ENCODE peak calls at places on chromosomes 13 and 19, in six cellular contexts. One of them, this sample, is unnamed.

GRCh38 chr19:3129112-3129511 is 6.7 kb upstream of the GNA15 start:
- DNase-seq in activated CD8-positive, alpha-beta memory T cell treated with anti-CD3 and anti-CD28 coated beads, Interleukin-2, amount 10 ng/mL, durations not matched to agents 7 days and 5 days: no peak
- DNase-seq in CD8-positive, alpha-beta memory T cell: no peak
- DNase-seq in NCI-H1092 treated with DMSO at 0.1 percent for 48 hours: peak
- DNase-seq in T-helper 9 cell: no peak
- DNase-seq in ELR: peak
- DNase-seq in this sample: no peak

GRCh38 chr19:3412066-3412465 is 45.7 kb downstream of the NFIC start:
- DNase-seq in activated CD8-positive, alpha-beta memory T cell treated with anti-CD3 and anti-CD28 coated beads, Interleukin-2, amount 10 ng/mL, durations not matched to agents 7 days and 5 days: no peak
- DNase-seq in CD8-positive, alpha-beta memory T cell: no peak
- DNase-seq in NCI-H1092 treated with DMSO at 0.1 percent for 48 hours: no peak
- DNase-seq in T-helper 9 cell: no peak
- DNase-seq in ELR: no peak
- DNase-seq in this sample: no peak

GRCh38 chr19:51016798-51017683 is 2.5 kb downstream of the KLK10 start:
- DNase-seq in activated CD8-positive, alpha-beta memory T cell treated with anti-CD3 and anti-CD28 coated beads, Interleukin-2, amount 10 ng/mL, durations not matched to agents 7 days and 5 days: peak
- DNase-seq in CD8-positive, alpha-beta memory T cell: peak
- DNase-seq in NCI-H1092 treated with DMSO at 0.1 percent for 48 hours: peak
- DNase-seq in T-helper 9 cell: peak
- DNase-seq in ELR: peak
- DNase-seq in this sample: peak

GRCh38 chr13:23671902-23672301 is 101.7 kb downstream of the TNFRSF19 start:
- DNase-seq in activated CD8-positive, alpha-beta memory T cell treated with anti-CD3 and anti-CD28 coated beads, Interleukin-2, amount 10 ng/mL, durations not matched to agents 7 days and 5 days: no peak
- DNase-seq in CD8-positive, alpha-beta memory T cell: no peak
- DNase-seq in NCI-H1092 treated with DMSO at 0.1 percent for 48 hours: no peak
- DNase-seq in T-helper 9 cell: no peak
- DNase-seq in ELR: peak
- DNase-seq in this sample: no peak

GRCh38 chr13:47875206-47875605 is 125.9 kb downstream of the SUCLA2 start:
- DNase-seq in activated CD8-positive, alpha-beta memory T cell treated with anti-CD3 and anti-CD28 coated beads, Interleukin-2, amount 10 ng/mL, durations not matched to agents 7 days and 5 days: no peak
- DNase-seq in CD8-positive, alpha-beta memory T cell: no peak
- DNase-seq in NCI-H1092 treated with DMSO at 0.1 percent for 48 hours: no peak
- DNase-seq in T-helper 9 cell: no peak
- DNase-seq in ELR: no peak
- DNase-seq in this sample: no peak

GRCh38 chr19:6066661-6067646 is 43.3 kb downstream of the RFX2 start:
- DNase-seq in activated CD8-positive, alpha-beta memory T cell treated with anti-CD3 and anti-CD28 coated beads, Interleukin-2, amount 10 ng/mL, durations not matched to agents 7 days and 5 days: no peak
- DNase-seq in CD8-positive, alpha-beta memory T cell: no peak
- DNase-seq in NCI-H1092 treated with DMSO at 0.1 percent for 48 hours: peak
- DNase-seq in T-helper 9 cell: peak
- DNase-seq in ELR: peak
- DNase-seq in this sample: peak

GRCh38 chr19:10450853-10451609 is 30.7 kb downstream of the PDE4A start:
- DNase-seq in activated CD8-positive, alpha-beta memory T cell treated with anti-CD3 and anti-CD28 coated beads, Interleukin-2, amount 10 ng/mL, durations not matched to agents 7 days and 5 days: peak
- DNase-seq in CD8-positive, alpha-beta memory T cell: no peak
- DNase-seq in NCI-H1092 treated with DMSO at 0.1 percent for 48 hours: no peak
- DNase-seq in T-helper 9 cell: no peak
- DNase-seq in ELR: peak
- DNase-seq in this sample: no peak

GRCh38 chr13:34161829-34162544 is 344.0 kb downstream of the RFC3 start:
- DNase-seq in activated CD8-positive, alpha-beta memory T cell treated with anti-CD3 and anti-CD28 coated beads, Interleukin-2, amount 10 ng/mL, durations not matched to agents 7 days and 5 days: no peak
- DNase-seq in CD8-positive, alpha-beta memory T cell: no peak
- DNase-seq in NCI-H1092 treated with DMSO at 0.1 percent for 48 hours: peak
- DNase-seq in T-helper 9 cell: no peak
- DNase-seq in ELR: peak
- DNase-seq in this sample: no peak

GRCh38 chr19:38251564-38252051 is 4.6 kb downstream of the PPP1R14A start:
- DNase-seq in activated CD8-positive, alpha-beta memory T cell treated with anti-CD3 and anti-CD28 coated beads, Interleukin-2, amount 10 ng/mL, durations not matched to agents 7 days and 5 days: no peak
- DNase-seq in CD8-positive, alpha-beta memory T cell: no peak
- DNase-seq in NCI-H1092 treated with DMSO at 0.1 percent for 48 hours: no peak
- DNase-seq in T-helper 9 cell: no peak
- DNase-seq in ELR: no peak
- DNase-seq in this sample: no peak

GRCh38 chr13:43309301-43309700 is 285.9 kb downstream of the DNAJC15 start:
- DNase-seq in activated CD8-positive, alpha-beta memory T cell treated with anti-CD3 and anti-CD28 coated beads, Interleukin-2, amount 10 ng/mL, durations not matched to agents 7 days and 5 days: no peak
- DNase-seq in CD8-positive, alpha-beta memory T cell: no peak
- DNase-seq in NCI-H1092 treated with DMSO at 0.1 percent for 48 hours: no peak
- DNase-seq in T-helper 9 cell: no peak
- DNase-seq in ELR: no peak
- DNase-seq in this sample: no peak

GRCh38 chr13:105510363-105510762 is 1025.1 kb downstream of the EFNB2 start:
- DNase-seq in activated CD8-positive, alpha-beta memory T cell treated with anti-CD3 and anti-CD28 coated beads, Interleukin-2, amount 10 ng/mL, durations not matched to agents 7 days and 5 days: no peak
- DNase-seq in CD8-positive, alpha-beta memory T cell: no peak
- DNase-seq in NCI-H1092 treated with DMSO at 0.1 percent for 48 hours: no peak
- DNase-seq in T-helper 9 cell: no peak
- DNase-seq in ELR: no peak
- DNase-seq in this sample: no peak

This sample was measured in T-cell.